ENCODE peak calls at places on chromosomes 4 and X, in four cellular contexts. L is D341Med; I is K562; E is stimulated activated CD4-positive, alpha-beta T cell treated with anti-CD3 and anti-CD28 coated beads, TNF-alpha, amount 100 ng/mL, for 4 hours. B is an unnamed sample.

GRCh38 chr4:1195894-1196401 is 23.6 kb upstream of the SPON2 start:
- DNase-seq in L (no peak), I (no peak), E (no peak), B (no peak)

GRCh38 chr4:75497133-75497532 is 17.1 kb downstream of the RCHY1 start:
- DNase-seq in L (no peak), I (no peak), E (no peak), B (no peak)

GRCh38 chr4:139278956-139279722 is 886 bp downstream of the MGARP start:
- DNase-seq in L (no peak), I (no peak), E (no peak), B (no peak)

GRCh38 chr4:124322234-124322831 is 390.2 kb downstream of the ANKRD50 start:
- DNase-seq in L (peak), I (peak), E (no peak), B (peak)

GRCh38 chr4:102531441-102531840 is 30.3 kb downstream of the NFKB1 start:
- DNase-seq in L (no peak), I (no peak), E (no peak), B (no peak)

GRCh38 chrX:69543572-69543971 is 39.4 kb downstream of the NALF2 start:
- DNase-seq in L (no peak), I (no peak), E (no peak), B (no peak)

GRCh38 chrX:124348152-124348551 is 1.8 kb downstream of the SH2D1A start:
- DNase-seq in L (no peak), I (peak), E (no peak), B (no peak)

GRCh38 chr4:84995386-84995785 is 28.9 kb upstream of the WDFY3 start:
- DNase-seq in L (no peak), I (no peak), E (no peak), B (no peak)

GRCh38 chr4:26372525-26373172 is 51.8 kb downstream of the RBPJ start:
- DNase-seq in L (peak), I (no peak), E (no peak), B (peak)

GRCh38 chr4:13093170-13093569 is 391.0 kb downstream of the RAB28 start:
- DNase-seq in L (no peak), I (no peak), E (no peak), B (no peak)

GRCh38 chr4:159505275-159505975 is 402.5 kb downstream of the RAPGEF2 start:
- DNase-seq in L (no peak), I (no peak), E (no peak), B (no peak)

GRCh38 chrX:115023139-115023538 is 5.7 kb upstream of the IL13RA2 start:
- DNase-seq in L (no peak), I (no peak), E (no peak), B (no peak)

GRCh38 chr4:170675568-170676262 is 586.0 kb upstream of the AADAT start:
- DNase-seq in L (no peak), I (no peak), E (no peak), B (no peak)

GRCh38 chr4:7769936-7770674 is 169.6 kb downstream of the AFAP1 start:
- DNase-seq in L (peak), I (no peak), E (no peak), B (no peak)

GRCh38 chrX:338281-338835 is 19.8 kb upstream of the GTPBP6 start:
- DNase-seq in L (no peak), I (no peak), E (no peak), B (no peak)

GRCh38 chrX:31200430-31200829 is 128.6 kb upstream of the FTHL17 start:
- DNase-seq in L (no peak), I (no peak), E (no peak), B (no peak)

GRCh38 chr4:41750624-41751324 is 2.2 kb upstream of the PHOX2B start:
- DNase-seq in L (no peak), I (no peak), E (no peak), B (no peak)

GRCh38 chr4:182576609-182577289 is 333.5 kb downstream of the TENM3 start:
- DNase-seq in L (peak), I (no peak), E (no peak), B (no peak)

GRCh38 chr4:159075531-159075932 is 27.3 kb upstream of the RAPGEF2 start:
- DNase-seq in L (no peak), I (no peak), E (no peak), B (no peak)

GRCh38 chr4:13386405-13387107 is 97.6 kb downstream of the RAB28 start:
- DNase-seq in L (no peak), I (no peak), E (no peak), B (no peak)

GRCh38 chr4:109820563-109820962 is 5.0 kb downstream of the GAR1 start:
- DNase-seq in L (peak), I (no peak), E (no peak), B (no peak)

GRCh38 chr4:142404191-142404611 is 441.9 kb downstream of the INPP4B start:
- DNase-seq in L (no peak), I (no peak), E (no peak), B (no peak)